ENCODE peak calls at places on chromosomes 13 and 19, in seven cellular contexts. S is neural progenitor cell, Q is kidney tubule cell, Y is A549, V is Panc1, G is amygdala, D is HEK293T. O is an unnamed sample.

GRCh38 chr19:4043966-4044365 is 22.7 kb downstream of the ZBTB7A start:
- DNase-seq in S (no peak), Q (no peak), D (no peak), V (no peak), Y (no peak), G (no peak), O (no peak)

GRCh38 chr13:42119875-42120274 is 71.4 kb downstream of the DGKH start:
- DNase-seq in D (no peak), Q (peak; percentile 50), S (no peak), V (no peak), Y (no peak), G (no peak), O (no peak)

GRCh38 chr19:34124828-34125227 is 47.5 kb upstream of the LSM14A start:
- DNase-seq in Q (no peak), V (no peak), Y (no peak), D (no peak), G (no peak), S (peak; percentile 46), O (no peak)

GRCh38 chr13:25281193-25281936 is 5.9 kb downstream of the MTMR6 start:
- DNase-seq in Q (no peak), G (no peak), D (no peak), Y (no peak), V (no peak), S (no peak), O (no peak)

GRCh38 chr13:109584844-109585361 is 201.5 kb downstream of the IRS2 start:
- DNase-seq in V (no peak), Q (no peak), S (peak; percentile 11), D (no peak), G (no peak), Y (no peak), O (no peak)

GRCh38 chr13:51437550-51438127 is 15.2 kb downstream of the INTS6 start:
- DNase-seq in G (no peak), Y (no peak), Q (no peak), V (no peak), D (no peak), S (no peak), O (no peak)

GRCh38 chr13:34750078-34750703 is 191.9 kb upstream of the NBEA start:
- DNase-seq in Q (peak; percentile 73), D (no peak), V (no peak), S (peak; percentile 57), Y (no peak), G (peak; percentile 5), O (no peak)

GRCh38 chr19:49678970-49679831 is 2.1 kb downstream of the PRMT1 start:
- DNase-seq in S (no peak), V (no peak), Y (no peak), D (no peak), G (no peak), Q (no peak), O (no peak)

GRCh38 chr19:40178756-40179155 is 12.5 kb upstream of the MAP3K10 start:
- DNase-seq in S (no peak), G (no peak), V (no peak), Q (no peak), Y (no peak), D (no peak), O (no peak)

GRCh38 chr13:20713751-20714150 is 10.3 kb downstream of the IL17D start:
- DNase-seq in D (no peak), Y (no peak), V (no peak), G (no peak), Q (no peak), S (no peak), O (no peak)

GRCh38 chr19:45515081-45515624 is 7.9 kb downstream of the VASP start:
- DNase-seq in G (peak; percentile 15), S (no peak), Y (no peak), V (no peak), D (no peak), Q (no peak), O (no peak)

GRCh38 chr19:39916236-39916635 is 18.2 kb downstream of the FCGBP start:
- DNase-seq in D (no peak), Y (no peak), Q (no peak), S (no peak), V (no peak), G (no peak), O (no peak)

GRCh38 chr13:99803141-99803540 is 168.4 kb downstream of the ZIC5 start:
- DNase-seq in G (no peak), Q (no peak), S (no peak), Y (no peak), D (no peak), V (no peak), O (no peak)

GRCh38 chr13:94620286-94620896 is 18.7 kb downstream of the GPR180 start:
- DNase-seq in V (no peak), D (peak; percentile 75), Q (peak; percentile 49), G (no peak), Y (peak; percentile 13), S (peak; percentile 70), O (no peak)

GRCh38 chr19:17183858-17184271 is 31.3 kb upstream of the USE1 start:
- DNase-seq in Y (no peak), V (no peak), S (no peak), Q (no peak), G (no peak), D (no peak), O (no peak)

GRCh38 chr13:67227131-67227983 is 2.8 kb downstream of the PCDH9 start:
- DNase-seq in D (no peak), V (no peak), G (no peak), Q (no peak), Y (no peak), S (no peak), O (no peak)

GRCh38 chr13:95710313-95710712 is 33.4 kb downstream of the DNAJC3 start:
- DNase-seq in Y (no peak), G (no peak), D (no peak), S (no peak), Q (peak; percentile 43), V (no peak), O (no peak)

GRCh38 chr13:73417012-73417615 is 358.3 kb downstream of the KLF5 start:
- DNase-seq in G (no peak), Q (peak; percentile 52), Y (peak; percentile 5), D (peak; percentile 59), S (peak; percentile 11), V (no peak), O (no peak)

GRCh38 chr13:44662515-44662914 is 86.4 kb upstream of the TSC22D1 start:
- DNase-seq in G (no peak), Q (no peak), D (no peak), V (no peak), S (no peak), Y (no peak), O (no peak)

GRCh38 chr13:48737689-48738088 is 84.0 kb downstream of the CYSLTR2 start:
- DNase-seq in Q (no peak), S (no peak), Y (no peak), V (no peak), G (no peak), D (no peak), O (no peak)

GRCh38 chr19:29389495-29389894 is 136.3 kb upstream of the VSTM2B start:
- DNase-seq in V (no peak), G (no peak), Y (no peak), S (no peak), D (no peak), Q (no peak), O (no peak)

GRCh38 chr13:82115391-82115790 is 1766.9 kb downstream of the SLITRK1 start:
- DNase-seq in V (no peak), Y (no peak), D (no peak), Q (no peak), S (no peak), G (no peak), O (no peak)

GRCh38 chr13:27573265-27573664 is 47.1 kb downstream of the LNX2 start:
- DNase-seq in S (no peak), Y (no peak), Q (peak; percentile 89), D (no peak), V (no peak), G (no peak), O (no peak)

GRCh38 chr19:30444253-30444671 is 72.1 kb downstream of the ZNF536 start:
- DNase-seq in V (no peak), G (no peak), D (no peak), Q (no peak), S (no peak), Y (no peak), O (no peak)

GRCh38 chr13:59790626-59791025 is 373.1 kb downstream of the DIAPH3 start:
- DNase-seq in V (no peak), Q (no peak), Y (no peak), D (no peak), G (no peak), S (no peak), O (no peak)

GRCh38 chr19:45470147-45471081 is 2.6 kb downstream of the FOSB start:
- DNase-seq in Y (no peak), Q (peak; percentile 98), G (no peak), D (no peak), S (no peak), V (no peak), O (no peak)

GRCh38 chr19:1244693-1245451 is 3.3 kb downstream of the ATP5F1D start:
- DNase-seq in Q (peak; percentile 50), G (no peak), V (no peak), D (no peak), S (no peak), Y (no peak), O (no peak)

GRCh38 chr13:50334092-50334778 is 319.0 kb downstream of the KCNRG start:
- DNase-seq in S (no peak), G (no peak), D (no peak), Q (no peak), V (no peak), Y (no peak), O (no peak)

GRCh38 chr19:45913874-45914830 is at the start of gene NANOS2:
- DNase-seq in G (no peak), Q (no peak), D (peak; percentile 58), Y (no peak), S (peak; percentile 84), V (no peak), O (no peak)

GRCh38 chr19:3062165-3063105 is at the start of gene TLE5:
- DNase-seq in Y (no peak), S (peak; percentile 80), D (peak; percentile 68), G (peak; percentile 30), V (no peak), Q (peak; percentile 73), O (peak; percentile 45)

GRCh38 chr19:55228403-55229031 is at the start of gene TMEM86B:
- DNase-seq in S (no peak), Y (no peak), G (no peak), V (no peak), D (no peak), Q (no peak), O (no peak)

GRCh38 chr13:76385606-76386005 is 500.6 kb downstream of the KCTD12 start:
- DNase-seq in D (no peak), S (no peak), V (no peak), Y (no peak), Q (no peak), G (no peak), O (no peak)

GRCh38 chr19:47729468-47729798 is 15.9 kb upstream of the NOP53 start:
- DNase-seq in G (no peak), D (no peak), Q (peak; percentile 94), Y (peak; percentile 92), V (peak; percentile 51), S (peak; percentile 33), O (no peak)

GRCh38 chr19:45817725-45818301 is 2.7 kb upstream of the RSPH6A start:
- DNase-seq in S (peak; percentile 32), G (no peak), Y (no peak), Q (peak; percentile 16), D (no peak), V (no peak), O (no peak)

GRCh38 chr13:102846261-102847015 is 606 bp downstream of the ERCC5 start:
- DNase-seq in G (no peak), Y (peak; percentile 5), D (no peak), Q (peak; percentile 62), S (peak; percentile 33), V (no peak), O (peak; percentile 5)

GRCh38 chr19:16066611-16067104 is 9.6 kb upstream of the TPM4 start:
- DNase-seq in Y (no peak), G (no peak), S (no peak), D (no peak), V (no peak), Q (peak; percentile 31), O (no peak)

GRCh38 chr19:41808663-41809566 is 12.5 kb downstream of the CEACAM3 start:
- DNase-seq in Q (no peak), D (no peak), S (no peak), Y (no peak), G (no peak), V (no peak), O (no peak)

GRCh38 chr13:40096357-40096911 is 441.0 kb downstream of the COG6 start:
- DNase-seq in D (no peak), V (no peak), G (no peak), S (peak; percentile 26), Y (no peak), Q (no peak), O (peak; percentile 5)

O was measured in stimulated activated CD8-positive, alpha-beta memory T cell treated with anti-CD3 and anti-CD28 coated beads, Interleukin-7, amount 100 ng/mL, for 1 hour.